ENCODE peak calls at places on chromosomes 11 and 22, in six cellular contexts. One of them, this sample, is unnamed. For H3K27me3, the result is how much of the 10 kb centered on the place peaks cover.

GRCh38 chr11:12244156-12244555 is 133.2 kb upstream of the PARVA start:
- DNase-seq in IMR-90: no peak
- DNase-seq in H1: no peak
- DNase-seq in H9: no peak
- DNase-seq in mesendoderm: no peak
- DNase-seq in neuronal stem cell: no peak
- DNase-seq in this sample: no peak

GRCh38 chr11:84800755-84801346 is 826.3 kb downstream of the DLG2 start:
- DNase-seq in IMR-90: peak
- DNase-seq in H1: no peak
- DNase-seq in H9: no peak
- DNase-seq in mesendoderm: peak
- DNase-seq in neuronal stem cell: peak
- DNase-seq in this sample: peak

GRCh38 chr11:1197886-1198765 is 24.7 kb upstream of the MUC5B start:
- DNase-seq in IMR-90: no peak
- DNase-seq in H1: no peak
- DNase-seq in H9: peak
- DNase-seq in mesendoderm: no peak
- DNase-seq in neuronal stem cell: no peak
- DNase-seq in this sample: no peak

GRCh38 chr11:10550988-10551657 is 10.1 kb upstream of the RNF141 start:
- DNase-seq in IMR-90: no peak
- DNase-seq in H1: no peak
- DNase-seq in H9: no peak
- DNase-seq in mesendoderm: no peak
- DNase-seq in neuronal stem cell: no peak
- DNase-seq in this sample: no peak

GRCh38 chr11:66886317-66886588 is 29.4 kb downstream of the LRFN4 start:
- DNase-seq in IMR-90: no peak
- DNase-seq in H1: no peak
- DNase-seq in H9: no peak
- DNase-seq in mesendoderm: no peak
- DNase-seq in neuronal stem cell: no peak
- DNase-seq in this sample: no peak

GRCh38 chr11:125164422-125165110 is at the start of gene PKNOX2:
- DNase-seq in IMR-90: peak
- DNase-seq in H1: no peak
- DNase-seq in H9: peak
- DNase-seq in mesendoderm: peak
- DNase-seq in neuronal stem cell: peak
- DNase-seq in this sample: peak

GRCh38 chr11:43825217-43825816 is 55.3 kb upstream of the ALKBH3 start:
- DNase-seq in IMR-90: peak
- DNase-seq in H1: no peak
- DNase-seq in H9: no peak
- DNase-seq in mesendoderm: peak
- DNase-seq in neuronal stem cell: no peak
- DNase-seq in this sample: peak

GRCh38 chr11:96282846-96283245 is 60.1 kb downstream of the MAML2 start:
- DNase-seq in IMR-90: no peak
- DNase-seq in H1: no peak
- DNase-seq in H9: no peak
- DNase-seq in mesendoderm: no peak
- DNase-seq in neuronal stem cell: no peak
- DNase-seq in this sample: no peak

GRCh38 chr11:83120328-83120727 is 36.6 kb upstream of the PCF11 start:
- DNase-seq in IMR-90: peak
- DNase-seq in H1: no peak
- DNase-seq in H9: no peak
- DNase-seq in mesendoderm: no peak
- DNase-seq in neuronal stem cell: no peak
- DNase-seq in this sample: peak

GRCh38 chr22:44410396-44411056 is 87.5 kb downstream of the RTL6 start:
- DNase-seq in IMR-90: no peak
- DNase-seq in H1: no peak
- DNase-seq in H9: peak
- DNase-seq in mesendoderm: no peak
- DNase-seq in neuronal stem cell: no peak
- DNase-seq in this sample: no peak
- H2BK15ac ChIP-seq in IMR-90: no peak
- H2BK15ac ChIP-seq in H1: no peak
- H2BK15ac ChIP-seq in H9: no peak
- H2BK15ac ChIP-seq in mesendoderm: no peak
- H2BK15ac ChIP-seq in neuronal stem cell: peak
- H2BK15ac ChIP-seq in this sample: no peak

DNA sequence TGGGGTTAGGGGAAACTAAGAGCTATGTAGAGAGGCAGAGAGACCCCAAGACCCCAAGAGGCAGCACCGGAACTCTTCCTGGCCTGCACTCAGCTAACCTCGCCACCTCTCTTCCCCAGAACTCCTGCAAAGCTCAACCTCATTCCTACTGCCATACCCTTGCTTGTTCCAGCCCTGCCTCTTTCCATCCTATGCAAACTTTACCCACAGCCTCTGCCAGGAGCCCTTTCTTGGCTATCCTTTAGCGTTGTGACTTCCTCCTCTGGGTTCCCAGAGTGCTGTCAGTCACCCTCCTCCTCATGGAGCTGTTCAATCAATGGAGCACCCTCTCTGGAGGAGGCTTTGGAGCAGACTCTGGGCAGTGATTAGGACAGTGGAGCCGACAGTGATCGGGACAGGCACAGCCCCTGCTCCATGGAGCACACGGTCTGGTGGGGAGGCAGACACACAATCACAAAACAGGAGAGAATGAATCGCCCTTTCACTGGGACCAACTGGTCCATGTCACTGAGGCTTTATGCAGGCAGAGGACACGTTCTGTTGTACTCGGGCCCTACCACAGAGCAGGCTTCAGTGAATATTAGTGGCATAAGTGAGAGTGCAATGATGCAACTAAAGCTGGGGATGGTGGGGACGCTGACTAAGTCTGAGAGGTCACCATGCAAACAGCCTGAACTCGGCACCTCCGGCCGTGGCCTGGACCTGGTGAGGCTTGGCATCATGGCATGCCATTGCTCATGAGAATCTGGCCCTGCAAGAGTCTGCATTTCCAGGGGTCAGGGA is 24.6 kb upstream of the P2RY2 start:
- DNase-seq in IMR-90: no peak
- DNase-seq in H1: no peak
- DNase-seq in H9: no peak
- DNase-seq in mesendoderm: no peak
- DNase-seq in neuronal stem cell: no peak
- DNase-seq in this sample: no peak
- H3K9ac ChIP-seq in IMR-90: no peak
- H3K9ac ChIP-seq in H1: no peak
- H3K9ac ChIP-seq in H9: no peak
- H3K9ac ChIP-seq in mesendoderm: no peak
- H3K9ac ChIP-seq in neuronal stem cell: no peak
- H3K9ac ChIP-seq in this sample: no peak

DNA sequence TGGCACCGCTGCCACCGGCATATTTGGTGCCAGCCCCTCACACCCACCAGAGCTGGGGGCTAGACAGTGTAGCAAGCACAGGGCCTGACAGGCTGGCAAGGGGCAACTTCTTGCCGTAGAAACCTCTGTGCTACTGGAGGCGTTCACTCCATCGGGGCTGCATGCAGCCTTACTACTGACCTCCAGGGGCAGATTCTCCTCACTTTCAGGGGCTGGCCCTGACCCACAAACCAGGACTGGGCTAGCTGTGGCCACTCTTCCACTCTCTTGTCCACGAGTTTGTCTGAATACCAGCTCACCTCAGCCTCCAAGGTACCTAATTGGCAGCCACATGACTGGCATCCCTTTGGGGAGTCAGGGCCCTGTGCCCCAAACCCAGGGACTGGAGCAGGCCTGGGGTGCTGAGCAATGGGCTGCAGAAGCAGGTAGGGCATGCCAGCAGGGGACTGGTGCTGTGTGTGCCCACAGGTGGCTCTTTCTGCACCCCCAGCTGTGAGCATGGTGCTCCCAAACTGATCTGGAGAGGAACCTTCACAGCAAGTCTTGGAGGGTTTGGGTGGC is 2.1 kb upstream of the LMO1 start:
- DNase-seq in IMR-90: no peak
- DNase-seq in H1: no peak
- DNase-seq in H9: peak
- DNase-seq in mesendoderm: peak
- DNase-seq in neuronal stem cell: no peak
- DNase-seq in this sample: no peak
- H3K27me3 ChIP-seq in IMR-90: half or more
- H3K27me3 ChIP-seq in H1: half or more
- H3K27me3 ChIP-seq in H9: half or more
- H3K27me3 ChIP-seq in mesendoderm: under half
- H3K27me3 ChIP-seq in neuronal stem cell: under half
- H3K27me3 ChIP-seq in this sample: half or more

DNA sequence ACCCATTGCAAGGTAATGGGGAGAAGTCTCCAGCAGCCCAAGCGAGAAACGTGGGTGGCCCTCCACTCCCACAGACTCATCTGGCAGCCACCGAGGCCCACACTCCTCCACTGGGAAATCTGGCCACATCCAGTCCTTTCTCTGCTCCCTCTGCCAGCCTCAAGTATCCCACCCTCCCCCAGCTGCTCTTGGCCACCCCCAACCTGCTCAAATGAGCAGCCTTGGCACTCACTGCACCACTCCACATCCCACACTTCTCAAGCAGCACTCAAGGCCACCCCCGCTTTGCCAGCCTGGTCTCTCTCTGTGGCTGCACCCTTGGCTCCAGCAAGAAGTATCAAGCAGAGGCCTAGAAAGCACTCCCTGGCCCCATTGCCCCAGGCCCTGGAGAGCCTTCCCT is 28.2 kb downstream of the SLC22A12 start:
- DNase-seq in IMR-90: no peak
- DNase-seq in H1: no peak
- DNase-seq in H9: no peak
- DNase-seq in mesendoderm: no peak
- DNase-seq in neuronal stem cell: no peak
- DNase-seq in this sample: no peak
- H2BK15ac ChIP-seq in IMR-90: no peak
- H2BK15ac ChIP-seq in H1: no peak
- H2BK15ac ChIP-seq in H9: no peak
- H2BK15ac ChIP-seq in mesendoderm: no peak
- H2BK15ac ChIP-seq in neuronal stem cell: peak
- H2BK15ac ChIP-seq in this sample: no peak

GRCh38 chr11:64872790-64873488 is 5.5 kb downstream of the EHD1 start:
- DNase-seq in IMR-90: no peak
- DNase-seq in H1: no peak
- DNase-seq in H9: no peak
- DNase-seq in mesendoderm: no peak
- DNase-seq in neuronal stem cell: no peak
- DNase-seq in this sample: no peak

GRCh38 chr11:64869571-64870175 is 8.7 kb downstream of the EHD1 start:
- DNase-seq in IMR-90: no peak
- DNase-seq in H1: no peak
- DNase-seq in H9: no peak
- DNase-seq in mesendoderm: peak
- DNase-seq in neuronal stem cell: no peak
- DNase-seq in this sample: peak

GRCh38 chr11:64870176-64870892 is 8.1 kb downstream of the EHD1 start:
- DNase-seq in IMR-90: peak
- DNase-seq in H1: no peak
- DNase-seq in H9: no peak
- DNase-seq in mesendoderm: peak
- DNase-seq in neuronal stem cell: no peak
- DNase-seq in this sample: peak

GRCh38 chr11:64868904-64869570 is 9.4 kb downstream of the EHD1 start:
- DNase-seq in IMR-90: peak
- DNase-seq in H1: no peak
- DNase-seq in H9: no peak
- DNase-seq in mesendoderm: no peak
- DNase-seq in neuronal stem cell: no peak
- DNase-seq in this sample: peak

GRCh38 chr11:64870893-64871849 is 7.2 kb downstream of the EHD1 start:
- DNase-seq in IMR-90: no peak
- DNase-seq in H1: no peak
- DNase-seq in H9: no peak
- DNase-seq in mesendoderm: no peak
- DNase-seq in neuronal stem cell: no peak
- DNase-seq in this sample: no peak
- H3K9ac ChIP-seq in IMR-90: no peak
- H3K9ac ChIP-seq in H1: no peak
- H3K9ac ChIP-seq in H9: no peak
- H3K9ac ChIP-seq in mesendoderm: no peak
- H3K9ac ChIP-seq in neuronal stem cell: peak
- H3K9ac ChIP-seq in this sample: peak

DNA sequence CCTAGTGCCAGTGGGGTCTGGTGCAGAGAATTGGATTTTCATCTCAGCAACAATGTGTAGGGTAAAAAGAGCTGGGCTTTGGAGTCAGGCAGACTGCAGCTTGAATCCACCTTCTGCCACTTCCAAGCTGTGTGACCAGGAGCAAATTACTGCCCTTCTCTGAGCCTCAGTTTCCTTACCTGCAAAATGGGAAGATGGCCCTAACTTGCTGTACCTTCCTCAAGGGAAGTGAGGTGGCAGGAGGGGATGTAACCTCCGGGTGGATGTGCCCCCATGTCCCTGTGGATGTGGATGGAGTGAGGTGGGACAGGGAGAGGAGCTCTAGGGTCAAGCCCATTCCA is 90.9 kb downstream of the CACNA1I start:
- DNase-seq in IMR-90: no peak
- DNase-seq in H1: no peak
- DNase-seq in H9: no peak
- DNase-seq in mesendoderm: no peak
- DNase-seq in neuronal stem cell: no peak
- DNase-seq in this sample: no peak
- H3K27me3 ChIP-seq in IMR-90: half or more
- H3K27me3 ChIP-seq in H1: under half
- H3K27me3 ChIP-seq in H9: under half
- H3K27me3 ChIP-seq in mesendoderm: under half
- H3K27me3 ChIP-seq in neuronal stem cell: under half
- H3K27me3 ChIP-seq in this sample: half or more

GRCh38 chr11:15115686-15116085 is 963 bp downstream of the INSC start:
- DNase-seq in IMR-90: no peak
- DNase-seq in H1: no peak
- DNase-seq in H9: no peak
- DNase-seq in mesendoderm: no peak
- DNase-seq in neuronal stem cell: no peak
- DNase-seq in this sample: no peak
- H2BK15ac ChIP-seq in IMR-90: peak
- H2BK15ac ChIP-seq in H1: no peak
- H2BK15ac ChIP-seq in H9: no peak
- H2BK15ac ChIP-seq in mesendoderm: no peak
- H2BK15ac ChIP-seq in neuronal stem cell: no peak
- H2BK15ac ChIP-seq in this sample: no peak

DNA sequence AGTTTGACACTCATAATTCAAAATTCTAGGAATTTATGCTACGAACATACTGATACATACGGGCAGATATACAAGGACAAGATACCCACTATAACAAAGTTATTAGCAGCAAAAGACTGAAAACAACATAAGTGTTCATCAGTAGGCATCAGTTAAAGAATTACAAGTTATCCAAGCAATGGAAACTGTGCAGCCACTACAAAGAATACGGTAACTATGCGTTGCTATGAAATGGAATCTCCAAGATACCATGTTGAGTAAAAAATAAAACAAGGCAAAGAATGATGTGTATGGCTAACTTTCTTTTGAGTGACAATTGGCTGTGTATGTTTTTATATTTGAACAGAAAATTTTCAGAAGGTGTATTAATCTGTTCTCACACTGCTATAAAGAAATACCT is 151.7 kb downstream of the ADAMTS15 start:
- DNase-seq in IMR-90: peak
- DNase-seq in H1: no peak
- DNase-seq in H9: no peak
- DNase-seq in mesendoderm: no peak
- DNase-seq in neuronal stem cell: no peak
- DNase-seq in this sample: peak
- H3K9ac ChIP-seq in IMR-90: no peak
- H3K9ac ChIP-seq in H1: no peak
- H3K9ac ChIP-seq in H9: no peak
- H3K9ac ChIP-seq in mesendoderm: no peak
- H3K9ac ChIP-seq in neuronal stem cell: no peak
- H3K9ac ChIP-seq in this sample: no peak

GRCh38 chr22:24555160-24555495 is 190 bp upstream of the GUCD1 start:
- DNase-seq in IMR-90: peak
- DNase-seq in H1: peak
- DNase-seq in H9: peak
- DNase-seq in mesendoderm: peak
- DNase-seq in neuronal stem cell: peak
- DNase-seq in this sample: peak
- H3K27me3 ChIP-seq in IMR-90: under half
- H3K27me3 ChIP-seq in H1: under half
- H3K27me3 ChIP-seq in H9: under half
- H3K27me3 ChIP-seq in mesendoderm: under half
- H3K27me3 ChIP-seq in neuronal stem cell: under half
- H3K27me3 ChIP-seq in this sample: under half

This sample was measured in mesenchymal stem cell.